ENCODE peak calls at places on chromosomes 5 and 9, in four cellular contexts. M is fibroblast of the conjunctiva, E is BJ, R is T-cell. J is an unnamed sample.

GRCh38 chr5:22242532-22242931 is 610.6 kb downstream of the CDH12 start:
- DNase-seq in M (no peak), E (no peak), R (no peak), J (no peak)

GRCh38 chr5:179699640-179700298 is 1.0 kb downstream of the CANX start:
- DNase-seq in M (no peak), R (no peak), E (no peak), J (no peak)

GRCh38 chr5:74035521-74035937 is 409.5 kb downstream of the ARHGEF28 start:
- DNase-seq in R (no peak), M (peak; percentile 35), E (no peak), J (no peak)

GRCh38 chr5:76724871-76725270 is 8.9 kb downstream of the F2R start:
- DNase-seq in M (no peak), E (peak; percentile 62), R (no peak), J (no peak)

GRCh38 chr5:35239476-35239875 is 9.2 kb upstream of the PRLR start:
- DNase-seq in M (no peak), R (no peak), E (no peak), J (no peak)

GRCh38 chr5:38250752-38251448 is 7.5 kb upstream of the EGFLAM start:
- DNase-seq in E (no peak), M (no peak), R (no peak), J (no peak)

GRCh38 chr9:124284940-124285441 is 27.2 kb downstream of the NEK6 start:
- DNase-seq in M (no peak), E (peak; percentile 40), R (no peak), J (no peak)

GRCh38 chr5:159915913-159916840 is at the start of gene ADRA1B:
- DNase-seq in R (peak; percentile 24), E (no peak), M (no peak), J (no peak)

GRCh38 chr9:83962165-83962564 is 17.9 kb downstream of the HNRNPK start:
- DNase-seq in M (no peak), E (no peak), R (no peak), J (no peak)

J was measured in effector CD4-positive, alpha-beta T cell.